ENCODE peak calls at places on chromosomes 1 and 21, in four cellular contexts. One of them, this sample, is unnamed.

GRCh38 chr1:31111290-31111951 is 45.9 kb upstream of the PUM1 start:
- DNase-seq in CD8-positive, alpha-beta T cell: no peak
- DNase-seq in bronchial epithelial cell: peak
- DNase-seq in fibroblast of lung: peak
- DNase-seq in this sample: no peak

GRCh38 chr1:241531195-241532172 is 694 bp upstream of the KMO start:
- DNase-seq in bronchial epithelial cell: peak
- DNase-seq in fibroblast of lung: peak
- DNase-seq in CD8-positive, alpha-beta T cell: no peak
- DNase-seq in this sample: no peak

GRCh38 chr21:34736116-34736870 is 67.5 kb downstream of the CLIC6 start:
- DNase-seq in fibroblast of lung: peak
- DNase-seq in bronchial epithelial cell: no peak
- DNase-seq in CD8-positive, alpha-beta T cell: no peak
- DNase-seq in this sample: no peak

GRCh38 chr1:7886346-7886745 is 33.5 kb upstream of the UTS2 start:
- DNase-seq in CD8-positive, alpha-beta T cell: no peak
- DNase-seq in fibroblast of lung: peak
- DNase-seq in bronchial epithelial cell: peak
- DNase-seq in this sample: no peak

GRCh38 chr1:25051504-25051903 is 121.4 kb upstream of the RUNX3 start:
- DNase-seq in bronchial epithelial cell: no peak
- DNase-seq in fibroblast of lung: no peak
- DNase-seq in CD8-positive, alpha-beta T cell: no peak
- DNase-seq in this sample: no peak

GRCh38 chr21:41707231-41707988 is 59.4 kb downstream of the RIPK4 start:
- DNase-seq in bronchial epithelial cell: peak
- DNase-seq in CD8-positive, alpha-beta T cell: no peak
- DNase-seq in fibroblast of lung: peak
- DNase-seq in this sample: no peak

GRCh38 chr1:156927215-156928042 is 7.0 kb downstream of the LRRC71 start:
- DNase-seq in fibroblast of lung: peak
- DNase-seq in CD8-positive, alpha-beta T cell: peak
- DNase-seq in bronchial epithelial cell: peak
- DNase-seq in this sample: peak

GRCh38 chr1:43552813-43553212 is 22.1 kb downstream of the PTPRF start:
- DNase-seq in fibroblast of lung: peak
- DNase-seq in bronchial epithelial cell: peak
- DNase-seq in CD8-positive, alpha-beta T cell: no peak
- DNase-seq in this sample: no peak

GRCh38 chr1:87916965-87917364 is 588.3 kb downstream of the LMO4 start:
- DNase-seq in fibroblast of lung: peak
- DNase-seq in bronchial epithelial cell: no peak
- DNase-seq in CD8-positive, alpha-beta T cell: no peak
- DNase-seq in this sample: no peak

GRCh38 chr1:7580923-7581753 is 190.0 kb upstream of the VAMP3 start:
- DNase-seq in bronchial epithelial cell: no peak
- DNase-seq in CD8-positive, alpha-beta T cell: no peak
- DNase-seq in fibroblast of lung: no peak
- DNase-seq in this sample: no peak

GRCh38 chr1:207603777-207604176 is 41.2 kb upstream of the CR1L start:
- DNase-seq in CD8-positive, alpha-beta T cell: no peak
- DNase-seq in bronchial epithelial cell: peak
- DNase-seq in fibroblast of lung: peak
- DNase-seq in this sample: no peak

GRCh38 chr1:22745675-22746585 is 35.3 kb downstream of the EPHB2 start:
- DNase-seq in CD8-positive, alpha-beta T cell: no peak
- DNase-seq in bronchial epithelial cell: peak
- DNase-seq in fibroblast of lung: peak
- DNase-seq in this sample: no peak

GRCh38 chr1:226519741-226520598 is 28.6 kb upstream of the STUM start:
- DNase-seq in bronchial epithelial cell: no peak
- DNase-seq in CD8-positive, alpha-beta T cell: no peak
- DNase-seq in fibroblast of lung: no peak
- DNase-seq in this sample: no peak

GRCh38 chr1:107138166-107138565 is 2.7 kb upstream of the NTNG1 start:
- DNase-seq in CD8-positive, alpha-beta T cell: no peak
- DNase-seq in bronchial epithelial cell: peak
- DNase-seq in fibroblast of lung: peak
- DNase-seq in this sample: no peak

GRCh38 chr1:202164271-202165037 is 4.1 kb upstream of the PTPN7 start:
- DNase-seq in CD8-positive, alpha-beta T cell: peak
- DNase-seq in bronchial epithelial cell: no peak
- DNase-seq in fibroblast of lung: no peak
- DNase-seq in this sample: no peak

GRCh38 chr1:111559736-111560279 is 56.4 kb upstream of the ADORA3 start:
- DNase-seq in bronchial epithelial cell: peak
- DNase-seq in CD8-positive, alpha-beta T cell: no peak
- DNase-seq in fibroblast of lung: peak
- DNase-seq in this sample: no peak

GRCh38 chr21:36338975-36339374 is 19.0 kb downstream of the MORC3 start:
- DNase-seq in bronchial epithelial cell: no peak
- DNase-seq in fibroblast of lung: no peak
- DNase-seq in CD8-positive, alpha-beta T cell: no peak
- DNase-seq in this sample: no peak

GRCh38 chr21:16377857-16378256 is 648.1 kb downstream of the USP25 start:
- DNase-seq in fibroblast of lung: peak
- DNase-seq in CD8-positive, alpha-beta T cell: no peak
- DNase-seq in bronchial epithelial cell: no peak
- DNase-seq in this sample: no peak

GRCh38 chr21:32330784-32331311 is 32.2 kb downstream of the MRAP start:
- DNase-seq in bronchial epithelial cell: no peak
- DNase-seq in CD8-positive, alpha-beta T cell: no peak
- DNase-seq in fibroblast of lung: no peak
- DNase-seq in this sample: no peak

GRCh38 chr1:183205196-183205781 is 19.2 kb downstream of the LAMC2 start:
- DNase-seq in CD8-positive, alpha-beta T cell: no peak
- DNase-seq in bronchial epithelial cell: peak
- DNase-seq in fibroblast of lung: peak
- DNase-seq in this sample: no peak

GRCh38 chr1:115330480-115331013 is 7.5 kb downstream of the NGF start:
- DNase-seq in CD8-positive, alpha-beta T cell: no peak
- DNase-seq in fibroblast of lung: peak
- DNase-seq in bronchial epithelial cell: peak
- DNase-seq in this sample: no peak

GRCh38 chr21:38112219-38112789 is 144.5 kb upstream of the KCNJ15 start:
- DNase-seq in bronchial epithelial cell: no peak
- DNase-seq in fibroblast of lung: no peak
- DNase-seq in CD8-positive, alpha-beta T cell: no peak
- DNase-seq in this sample: no peak

DNA sequence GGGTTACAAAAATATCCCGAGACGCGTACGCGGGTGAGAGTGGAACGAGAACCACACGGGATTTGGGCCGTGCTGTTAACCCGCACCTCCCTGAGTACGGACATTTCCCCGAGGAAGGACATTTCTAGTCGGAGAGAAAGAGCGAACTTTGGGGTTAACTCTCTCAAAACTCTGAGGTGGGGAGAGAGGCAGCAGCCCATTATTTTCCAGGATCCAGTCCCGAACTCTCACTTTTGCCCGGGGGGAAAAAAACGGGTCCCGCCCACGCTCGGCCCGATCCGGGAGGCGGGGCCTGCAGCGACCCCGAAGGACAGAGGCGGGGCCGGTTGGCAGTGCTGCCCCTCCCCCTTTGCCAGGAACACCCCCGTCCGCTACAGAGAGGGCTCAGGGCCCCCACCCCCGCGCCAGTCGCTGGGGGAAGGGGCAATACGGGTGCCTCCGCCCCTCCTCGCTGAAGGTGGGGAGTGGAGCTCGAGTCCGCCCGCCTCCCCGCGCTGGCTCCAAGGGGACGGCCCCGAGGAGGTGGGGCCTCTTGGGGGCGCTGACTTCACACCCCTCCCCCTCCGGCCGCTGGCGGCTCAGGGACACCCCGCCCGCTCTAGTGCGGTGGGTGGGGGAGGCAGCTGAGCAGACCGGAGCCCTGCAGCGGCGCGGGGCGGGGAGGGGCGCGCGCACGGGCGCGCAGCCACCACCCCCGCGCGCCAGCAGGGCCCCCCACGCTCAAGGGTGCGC is 722 bp downstream of the NUCKS1 start:
- DNase-seq in CD8-positive, alpha-beta T cell: peak
- DNase-seq in fibroblast of lung: peak
- DNase-seq in bronchial epithelial cell: peak
- DNase-seq in this sample: peak
- TF ChIP-seq CTCF in CD8-positive, alpha-beta T cell: no peak
- TF ChIP-seq CTCF in fibroblast of lung: no peak
- TF ChIP-seq CTCF in bronchial epithelial cell: no peak
- TF ChIP-seq CTCF in this sample: peak

GRCh38 chr1:100430368-100430767 is 78.1 kb downstream of the CDC14A start:
- DNase-seq in fibroblast of lung: no peak
- DNase-seq in bronchial epithelial cell: peak
- DNase-seq in CD8-positive, alpha-beta T cell: no peak
- DNase-seq in this sample: no peak
- H3K4me3 ChIP-seq in fibroblast of lung: no peak
- H3K4me3 ChIP-seq in bronchial epithelial cell: no peak
- H3K4me3 ChIP-seq in CD8-positive, alpha-beta T cell: no peak
- H3K4me3 ChIP-seq in this sample: no peak

DNA sequence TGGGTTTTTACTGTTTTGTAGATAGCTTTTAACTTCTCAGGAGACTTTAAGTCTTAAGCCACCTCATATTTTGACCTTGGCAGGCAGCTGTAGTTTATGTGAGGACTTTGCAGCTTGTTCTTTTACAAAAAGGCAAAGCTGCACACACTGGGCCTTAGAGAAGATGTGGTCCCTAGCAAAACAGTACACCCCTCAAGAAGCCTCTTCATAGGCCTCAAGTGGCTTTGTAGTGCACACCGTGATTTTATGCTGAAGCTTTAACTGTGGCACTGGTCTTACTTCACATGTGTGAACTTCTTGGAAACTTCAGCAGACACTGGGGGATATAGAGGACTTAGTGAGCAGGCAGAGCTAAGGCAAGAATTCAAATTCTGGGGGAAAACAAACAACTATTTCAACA is 83.6 kb downstream of the SNRPE start:
- DNase-seq in bronchial epithelial cell: no peak
- DNase-seq in fibroblast of lung: no peak
- DNase-seq in CD8-positive, alpha-beta T cell: no peak
- DNase-seq in this sample: no peak
- TF ChIP-seq CTCF in bronchial epithelial cell: no peak
- TF ChIP-seq CTCF in fibroblast of lung: no peak
- TF ChIP-seq CTCF in CD8-positive, alpha-beta T cell: no peak
- TF ChIP-seq CTCF in this sample: no peak

GRCh38 chr21:21175798-21176334 is 177.7 kb downstream of the NCAM2 start:
- DNase-seq in fibroblast of lung: no peak
- DNase-seq in bronchial epithelial cell: no peak
- DNase-seq in CD8-positive, alpha-beta T cell: no peak
- DNase-seq in this sample: no peak
- H3K4me3 ChIP-seq in fibroblast of lung: peak
- H3K4me3 ChIP-seq in bronchial epithelial cell: no peak
- H3K4me3 ChIP-seq in CD8-positive, alpha-beta T cell: no peak
- H3K4me3 ChIP-seq in this sample: no peak

GRCh38 chr1:178512566-178513277 is at the start of gene TEX35:
- DNase-seq in CD8-positive, alpha-beta T cell: no peak
- DNase-seq in bronchial epithelial cell: no peak
- DNase-seq in fibroblast of lung: no peak
- DNase-seq in this sample: no peak
- TF ChIP-seq CTCF in CD8-positive, alpha-beta T cell: no peak
- TF ChIP-seq CTCF in bronchial epithelial cell: no peak
- TF ChIP-seq CTCF in fibroblast of lung: no peak
- TF ChIP-seq CTCF in this sample: no peak

GRCh38 chr21:45554477-45555175 is 12.4 kb upstream of the SLC19A1 start:
- DNase-seq in fibroblast of lung: peak
- DNase-seq in bronchial epithelial cell: peak
- DNase-seq in CD8-positive, alpha-beta T cell: peak
- DNase-seq in this sample: peak
- H3K4me3 ChIP-seq in fibroblast of lung: peak
- H3K4me3 ChIP-seq in bronchial epithelial cell: peak
- H3K4me3 ChIP-seq in CD8-positive, alpha-beta T cell: peak
- H3K4me3 ChIP-seq in this sample: peak